ENCODE peak calls at places on chromosomes 5 and 9, in eight cellular contexts. One of them, this sample, is unnamed.

GRCh38 chr5:37723147-37723961 is 116.5 kb downstream of the GDNF start:
- DNase-seq in Peyer's patch: no peak
- DNase-seq in right lobe of liver: no peak
- DNase-seq in A549: peak
- DNase-seq in ovary: no peak
- DNase-seq in body of pancreas: no peak
- DNase-seq in H54: no peak
- DNase-seq in uterus: no peak
- DNase-seq in this sample: no peak

GRCh38 chr5:98179791-98180755 is 593.4 kb upstream of the RGMB start:
- DNase-seq in Peyer's patch: no peak
- DNase-seq in right lobe of liver: no peak
- DNase-seq in A549: no peak
- DNase-seq in ovary: no peak
- DNase-seq in body of pancreas: no peak
- DNase-seq in H54: no peak
- DNase-seq in uterus: no peak
- DNase-seq in this sample: no peak

GRCh38 chr5:136686192-136686872 is 321.0 kb upstream of the TRPC7 start:
- DNase-seq in Peyer's patch: no peak
- DNase-seq in right lobe of liver: no peak
- DNase-seq in A549: no peak
- DNase-seq in ovary: no peak
- DNase-seq in body of pancreas: no peak
- DNase-seq in H54: no peak
- DNase-seq in uterus: no peak
- DNase-seq in this sample: no peak

GRCh38 chr9:104085538-104085937 is 8.6 kb upstream of the SMC2 start:
- DNase-seq in Peyer's patch: no peak
- DNase-seq in right lobe of liver: no peak
- DNase-seq in A549: no peak
- DNase-seq in ovary: no peak
- DNase-seq in body of pancreas: no peak
- DNase-seq in H54: no peak
- DNase-seq in uterus: no peak
- DNase-seq in this sample: no peak

GRCh38 chr9:129336601-129337286 is 158.7 kb upstream of the IER5L start:
- DNase-seq in Peyer's patch: peak
- DNase-seq in right lobe of liver: no peak
- DNase-seq in A549: no peak
- DNase-seq in ovary: peak
- DNase-seq in body of pancreas: peak
- DNase-seq in H54: no peak
- DNase-seq in uterus: no peak
- DNase-seq in this sample: peak

GRCh38 chr9:13033959-13034695 is 245.4 kb downstream of the MPDZ start:
- DNase-seq in Peyer's patch: peak
- DNase-seq in right lobe of liver: peak
- DNase-seq in A549: peak
- DNase-seq in ovary: peak
- DNase-seq in body of pancreas: peak
- DNase-seq in H54: peak
- DNase-seq in uterus: peak
- DNase-seq in this sample: no peak

GRCh38 chr5:52043543-52043942 is 660.3 kb downstream of the ISL1 start:
- DNase-seq in Peyer's patch: no peak
- DNase-seq in right lobe of liver: no peak
- DNase-seq in A549: no peak
- DNase-seq in ovary: no peak
- DNase-seq in body of pancreas: no peak
- DNase-seq in H54: no peak
- DNase-seq in uterus: no peak
- DNase-seq in this sample: no peak

GRCh38 chr9:95055337-95055850 is 262.1 kb downstream of the FANCC start:
- DNase-seq in Peyer's patch: no peak
- DNase-seq in right lobe of liver: no peak
- DNase-seq in A549: no peak
- DNase-seq in ovary: no peak
- DNase-seq in body of pancreas: no peak
- DNase-seq in H54: no peak
- DNase-seq in uterus: no peak
- DNase-seq in this sample: no peak

GRCh38 chr9:130128251-130128650 is 44.0 kb upstream of the NCS1 start:
- DNase-seq in Peyer's patch: peak
- DNase-seq in right lobe of liver: no peak
- DNase-seq in A549: no peak
- DNase-seq in ovary: no peak
- DNase-seq in body of pancreas: peak
- DNase-seq in H54: no peak
- DNase-seq in uterus: no peak
- DNase-seq in this sample: peak

GRCh38 chr5:1807479-1808185 is 6.4 kb downstream of the NDUFS6 start:
- DNase-seq in Peyer's patch: no peak
- DNase-seq in right lobe of liver: no peak
- DNase-seq in A549: no peak
- DNase-seq in ovary: no peak
- DNase-seq in body of pancreas: no peak
- DNase-seq in H54: no peak
- DNase-seq in uterus: no peak
- DNase-seq in this sample: no peak

GRCh38 chr9:124613849-124614248 is 106.7 kb upstream of the NR5A1 start:
- DNase-seq in Peyer's patch: no peak
- DNase-seq in right lobe of liver: no peak
- DNase-seq in A549: no peak
- DNase-seq in ovary: no peak
- DNase-seq in body of pancreas: no peak
- DNase-seq in H54: no peak
- DNase-seq in uterus: no peak
- DNase-seq in this sample: no peak

GRCh38 chr9:82234160-82234943 is 245.8 kb downstream of the SPATA31D1 start:
- DNase-seq in Peyer's patch: no peak
- DNase-seq in right lobe of liver: no peak
- DNase-seq in A549: no peak
- DNase-seq in ovary: no peak
- DNase-seq in body of pancreas: no peak
- DNase-seq in H54: no peak
- DNase-seq in uterus: no peak
- DNase-seq in this sample: no peak

GRCh38 chr9:37624073-37624472 is 26.7 kb upstream of the FRMPD1 start:
- DNase-seq in Peyer's patch: no peak
- DNase-seq in right lobe of liver: no peak
- DNase-seq in A549: no peak
- DNase-seq in ovary: no peak
- DNase-seq in body of pancreas: no peak
- DNase-seq in H54: no peak
- DNase-seq in uterus: no peak
- DNase-seq in this sample: no peak

GRCh38 chr9:93321220-93321610 is 130.3 kb upstream of the FAM120A start:
- DNase-seq in Peyer's patch: no peak
- DNase-seq in right lobe of liver: no peak
- DNase-seq in A549: no peak
- DNase-seq in ovary: no peak
- DNase-seq in body of pancreas: no peak
- DNase-seq in H54: no peak
- DNase-seq in uterus: no peak
- DNase-seq in this sample: no peak

GRCh38 chr9:122684851-122685250 is 9.9 kb downstream of the OR1L3 start:
- DNase-seq in Peyer's patch: no peak
- DNase-seq in right lobe of liver: no peak
- DNase-seq in A549: no peak
- DNase-seq in ovary: no peak
- DNase-seq in body of pancreas: no peak
- DNase-seq in H54: no peak
- DNase-seq in uterus: no peak
- DNase-seq in this sample: no peak

GRCh38 chr5:80094339-80094738 is 59.2 kb downstream of the THBS4 start:
- DNase-seq in Peyer's patch: no peak
- DNase-seq in right lobe of liver: no peak
- DNase-seq in A549: no peak
- DNase-seq in ovary: no peak
- DNase-seq in body of pancreas: no peak
- DNase-seq in H54: no peak
- DNase-seq in uterus: no peak
- DNase-seq in this sample: no peak

GRCh38 chr9:95048225-95049087 is 269.1 kb downstream of the FANCC start:
- DNase-seq in Peyer's patch: peak
- DNase-seq in right lobe of liver: peak
- DNase-seq in A549: no peak
- DNase-seq in ovary: peak
- DNase-seq in body of pancreas: peak
- DNase-seq in H54: peak
- DNase-seq in uterus: peak
- DNase-seq in this sample: peak

GRCh38 chr9:117682955-117683710 is 21.1 kb upstream of the TLR4 start:
- DNase-seq in Peyer's patch: no peak
- DNase-seq in right lobe of liver: no peak
- DNase-seq in A549: no peak
- DNase-seq in ovary: no peak
- DNase-seq in body of pancreas: no peak
- DNase-seq in H54: no peak
- DNase-seq in uterus: no peak
- DNase-seq in this sample: no peak

GRCh38 chr9:3692606-3693005 is 166.8 kb upstream of the RFX3 start:
- DNase-seq in Peyer's patch: no peak
- DNase-seq in right lobe of liver: no peak
- DNase-seq in A549: no peak
- DNase-seq in ovary: no peak
- DNase-seq in body of pancreas: no peak
- DNase-seq in H54: no peak
- DNase-seq in uterus: no peak
- DNase-seq in this sample: no peak

DNA sequence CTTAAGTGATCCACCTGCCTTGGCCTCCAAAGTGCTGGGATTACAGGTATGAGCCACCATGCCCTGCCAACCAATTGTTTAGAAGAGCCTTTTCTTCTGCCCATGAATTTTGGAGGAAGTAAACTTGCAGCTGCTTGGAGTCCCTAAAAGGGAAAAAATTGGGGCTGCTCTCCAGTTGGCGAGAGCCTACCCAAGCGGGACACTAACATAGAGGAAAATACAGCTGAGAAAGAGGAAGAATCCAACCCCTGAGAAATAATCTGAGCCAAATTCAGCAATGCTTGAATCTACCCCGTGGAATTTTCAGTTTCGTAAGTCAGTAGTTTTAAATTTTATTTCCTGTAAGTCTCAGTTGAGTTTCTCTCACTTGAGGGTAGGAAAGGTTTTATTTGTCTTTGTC is 30.3 kb upstream of the UBTD2 start:
- DNase-seq in Peyer's patch: no peak
- DNase-seq in right lobe of liver: no peak
- DNase-seq in A549: no peak
- DNase-seq in ovary: no peak
- DNase-seq in body of pancreas: no peak
- DNase-seq in H54: no peak
- DNase-seq in uterus: no peak
- DNase-seq in this sample: no peak
- TF ChIP-seq POLR2A in Peyer's patch: no peak
- TF ChIP-seq POLR2A in right lobe of liver: no peak
- TF ChIP-seq POLR2A in A549: no peak
- TF ChIP-seq POLR2A in ovary: no peak
- TF ChIP-seq POLR2A in body of pancreas: no peak
- TF ChIP-seq POLR2A in H54: no peak
- TF ChIP-seq POLR2A in uterus: no peak
- TF ChIP-seq POLR2A in this sample: no peak

DNA sequence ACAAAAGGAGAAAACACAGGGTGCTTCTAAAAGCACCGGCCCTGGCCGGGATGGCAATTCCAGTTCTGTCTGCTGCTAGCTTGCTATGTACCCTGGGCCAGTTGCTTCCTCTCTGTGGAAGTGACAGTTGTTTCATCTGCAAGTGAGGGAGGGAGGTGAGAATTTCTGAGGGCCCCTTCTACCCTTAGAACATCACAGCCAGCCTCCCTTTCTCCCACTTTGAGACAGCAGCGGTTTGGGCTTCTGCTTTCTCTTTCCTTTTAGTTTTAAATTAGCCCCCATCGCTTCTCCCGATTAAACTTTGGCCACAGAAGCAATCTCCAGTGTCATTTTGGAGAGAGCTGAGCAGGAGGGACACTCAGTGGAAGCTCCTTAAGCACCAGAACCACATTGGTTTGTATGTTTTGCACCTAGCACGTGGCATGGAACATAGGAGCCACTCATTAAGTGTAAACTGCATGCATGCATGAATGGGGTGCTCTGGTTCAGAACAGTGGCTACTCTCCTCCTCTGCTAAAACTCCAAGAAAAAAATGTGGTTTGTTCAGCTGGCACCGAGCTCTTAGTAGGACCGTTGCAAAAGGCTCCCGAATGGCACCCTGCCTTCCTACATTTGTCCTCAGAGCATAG is 17.5 kb upstream of the TNIP1 start:
- DNase-seq in Peyer's patch: no peak
- DNase-seq in right lobe of liver: no peak
- DNase-seq in A549: no peak
- DNase-seq in ovary: no peak
- DNase-seq in body of pancreas: no peak
- DNase-seq in H54: no peak
- DNase-seq in uterus: no peak
- DNase-seq in this sample: no peak
- TF ChIP-seq POLR2A in Peyer's patch: no peak
- TF ChIP-seq POLR2A in right lobe of liver: no peak
- TF ChIP-seq POLR2A in A549: no peak
- TF ChIP-seq POLR2A in ovary: no peak
- TF ChIP-seq POLR2A in body of pancreas: no peak
- TF ChIP-seq POLR2A in H54: no peak
- TF ChIP-seq POLR2A in uterus: no peak
- TF ChIP-seq POLR2A in this sample: no peak

GRCh38 chr5:68272289-68272688 is 56.7 kb downstream of the PIK3R1 start:
- DNase-seq in Peyer's patch: no peak
- DNase-seq in right lobe of liver: no peak
- DNase-seq in A549: no peak
- DNase-seq in ovary: no peak
- DNase-seq in body of pancreas: no peak
- DNase-seq in H54: no peak
- DNase-seq in uterus: no peak
- DNase-seq in this sample: no peak
- TF ChIP-seq POLR2A in Peyer's patch: no peak
- TF ChIP-seq POLR2A in right lobe of liver: no peak
- TF ChIP-seq POLR2A in A549: no peak
- TF ChIP-seq POLR2A in ovary: no peak
- TF ChIP-seq POLR2A in body of pancreas: no peak
- TF ChIP-seq POLR2A in H54: no peak
- TF ChIP-seq POLR2A in uterus: no peak
- TF ChIP-seq POLR2A in this sample: no peak

DNA sequence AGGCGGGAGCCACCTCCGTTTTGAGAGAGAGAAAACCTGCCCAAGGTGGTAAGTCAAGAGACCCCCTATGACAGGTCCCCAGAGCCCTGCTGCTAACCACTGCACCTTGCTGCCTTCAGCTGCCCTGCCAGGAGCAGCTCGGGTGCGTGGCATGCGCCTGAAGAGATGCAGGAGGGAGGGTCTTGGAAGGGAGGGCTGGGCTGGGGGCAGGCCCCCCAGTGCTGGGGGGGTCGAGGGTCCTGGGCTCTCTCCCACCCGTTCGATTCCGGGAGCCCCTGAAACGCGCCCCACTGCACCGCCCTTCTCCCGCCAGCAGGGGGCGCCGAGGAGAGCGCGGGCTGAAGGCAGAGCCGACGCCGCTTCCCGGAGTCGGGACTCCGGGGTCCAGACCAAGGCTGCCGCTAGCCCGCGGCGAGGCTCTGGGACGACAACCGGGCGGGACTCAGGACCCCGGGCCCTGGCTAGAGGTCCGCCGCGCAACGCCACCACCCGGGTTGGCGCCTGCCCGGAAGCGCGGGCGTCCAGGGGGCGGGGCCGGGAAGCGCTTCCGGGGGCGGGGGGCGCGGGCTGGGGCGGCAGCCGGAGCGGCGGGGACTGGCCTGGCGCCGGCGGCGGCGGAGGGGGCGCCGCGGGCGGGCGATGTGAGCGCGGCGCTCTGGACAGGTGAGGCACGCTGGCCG is at the start of gene ZBTB34:
- DNase-seq in Peyer's patch: peak
- DNase-seq in right lobe of liver: peak
- DNase-seq in A549: peak
- DNase-seq in ovary: peak
- DNase-seq in body of pancreas: peak
- DNase-seq in H54: peak
- DNase-seq in uterus: peak
- DNase-seq in this sample: peak
- TF ChIP-seq POLR2A in Peyer's patch: no peak
- TF ChIP-seq POLR2A in right lobe of liver: peak
- TF ChIP-seq POLR2A in A549: peak
- TF ChIP-seq POLR2A in ovary: no peak
- TF ChIP-seq POLR2A in body of pancreas: peak
- TF ChIP-seq POLR2A in H54: peak
- TF ChIP-seq POLR2A in uterus: no peak
- TF ChIP-seq POLR2A in this sample: no peak

This sample was measured in upper lobe of left lung.